ENCODE peak calls at places on chromosome 15, in ten cellular contexts. One of them, this sample, is unnamed.

GRCh38 chr15:49901867-49902775 is 216.9 kb downstream of the ATP8B4 start:
- DNase-seq in left ventricle myocardium inferior: no peak
- DNase-seq in HCT116: no peak
- DNase-seq in H1: no peak
- DNase-seq in heart left ventricle: no peak
- DNase-seq in kidney epithelial cell: no peak
- DNase-seq in IMR-90: peak; percentile 65
- DNase-seq in AG09309: no peak
- DNase-seq in prostate gland: no peak
- DNase-seq in astrocyte: peak; percentile 32
- DNase-seq in this sample: no peak

GRCh38 chr15:88428805-88429605 is 38.2 kb downstream of the MRPL46 start:
- DNase-seq in IMR-90: no peak
- DNase-seq in heart left ventricle: no peak
- DNase-seq in kidney epithelial cell: no peak
- DNase-seq in astrocyte: no peak
- DNase-seq in left ventricle myocardium inferior: no peak
- DNase-seq in prostate gland: no peak
- DNase-seq in AG09309: no peak
- DNase-seq in HCT116: no peak
- DNase-seq in H1: no peak
- DNase-seq in this sample: no peak

GRCh38 chr15:74406992-74407705 is 26.6 kb downstream of the SEMA7A start:
- DNase-seq in astrocyte: peak; percentile 94
- DNase-seq in prostate gland: no peak
- DNase-seq in left ventricle myocardium inferior: no peak
- DNase-seq in H1: no peak
- DNase-seq in IMR-90: peak; percentile 93
- DNase-seq in heart left ventricle: no peak
- DNase-seq in HCT116: no peak
- DNase-seq in kidney epithelial cell: peak; percentile 91
- DNase-seq in AG09309: peak; percentile 79
- DNase-seq in this sample: peak; percentile 61

GRCh38 chr15:91891788-91892187 is 38.3 kb downstream of the SLCO3A1 start:
- DNase-seq in left ventricle myocardium inferior: peak; percentile 47
- DNase-seq in astrocyte: no peak
- DNase-seq in HCT116: no peak
- DNase-seq in IMR-90: no peak
- DNase-seq in heart left ventricle: peak; percentile 42
- DNase-seq in kidney epithelial cell: no peak
- DNase-seq in prostate gland: no peak
- DNase-seq in H1: no peak
- DNase-seq in AG09309: no peak
- DNase-seq in this sample: no peak

GRCh38 chr15:73991260-73991659 is 835 bp downstream of the STOML1 start:
- DNase-seq in IMR-90: no peak
- DNase-seq in HCT116: no peak
- DNase-seq in astrocyte: no peak
- DNase-seq in left ventricle myocardium inferior: peak; percentile 91
- DNase-seq in AG09309: no peak
- DNase-seq in kidney epithelial cell: no peak
- DNase-seq in prostate gland: no peak
- DNase-seq in heart left ventricle: peak; percentile 97
- DNase-seq in H1: no peak
- DNase-seq in this sample: no peak

GRCh38 chr15:29470311-29470710 is 200.7 kb upstream of the NSMCE3 start:
- DNase-seq in prostate gland: peak; percentile 33
- DNase-seq in HCT116: no peak
- DNase-seq in left ventricle myocardium inferior: no peak
- DNase-seq in IMR-90: no peak
- DNase-seq in H1: no peak
- DNase-seq in astrocyte: no peak
- DNase-seq in kidney epithelial cell: no peak
- DNase-seq in AG09309: no peak
- DNase-seq in heart left ventricle: no peak
- DNase-seq in this sample: no peak

GRCh38 chr15:31262901-31263671 is 63.5 kb upstream of the KLF13 start:
- DNase-seq in IMR-90: peak; percentile 7
- DNase-seq in astrocyte: peak; percentile 6
- DNase-seq in H1: no peak
- DNase-seq in HCT116: no peak
- DNase-seq in kidney epithelial cell: peak; percentile 55
- DNase-seq in prostate gland: no peak
- DNase-seq in left ventricle myocardium inferior: peak; percentile 34
- DNase-seq in heart left ventricle: peak; percentile 42
- DNase-seq in AG09309: peak; percentile 46
- DNase-seq in this sample: peak; percentile 8

GRCh38 chr15:34759992-34760391 is 5.2 kb upstream of the GJD2 start:
- DNase-seq in kidney epithelial cell: no peak
- DNase-seq in H1: no peak
- DNase-seq in prostate gland: no peak
- DNase-seq in astrocyte: no peak
- DNase-seq in HCT116: no peak
- DNase-seq in left ventricle myocardium inferior: no peak
- DNase-seq in IMR-90: no peak
- DNase-seq in AG09309: no peak
- DNase-seq in heart left ventricle: no peak
- DNase-seq in this sample: no peak

GRCh38 chr15:99433757-99434211 is 132.0 kb upstream of the MEF2A start:
- DNase-seq in kidney epithelial cell: no peak
- DNase-seq in HCT116: no peak
- DNase-seq in heart left ventricle: no peak
- DNase-seq in IMR-90: no peak
- DNase-seq in H1: no peak
- DNase-seq in astrocyte: no peak
- DNase-seq in prostate gland: no peak
- DNase-seq in AG09309: no peak
- DNase-seq in left ventricle myocardium inferior: no peak
- DNase-seq in this sample: no peak

GRCh38 chr15:96147267-96147666 is 183.2 kb upstream of the NR2F2 start:
- DNase-seq in HCT116: no peak
- DNase-seq in heart left ventricle: no peak
- DNase-seq in left ventricle myocardium inferior: no peak
- DNase-seq in IMR-90: no peak
- DNase-seq in prostate gland: no peak
- DNase-seq in H1: no peak
- DNase-seq in AG09309: no peak
- DNase-seq in astrocyte: no peak
- DNase-seq in kidney epithelial cell: no peak
- DNase-seq in this sample: no peak

GRCh38 chr15:31387101-31387482 is 60.5 kb downstream of the KLF13 start:
- DNase-seq in H1: no peak
- DNase-seq in prostate gland: no peak
- DNase-seq in AG09309: peak; percentile 45
- DNase-seq in HCT116: no peak
- DNase-seq in astrocyte: no peak
- DNase-seq in IMR-90: no peak
- DNase-seq in kidney epithelial cell: no peak
- DNase-seq in left ventricle myocardium inferior: no peak
- DNase-seq in heart left ventricle: no peak
- DNase-seq in this sample: no peak

GRCh38 chr15:51263726-51264125 is 74.7 kb downstream of the CYP19A1 start:
- DNase-seq in left ventricle myocardium inferior: no peak
- DNase-seq in heart left ventricle: no peak
- DNase-seq in H1: no peak
- DNase-seq in kidney epithelial cell: no peak
- DNase-seq in astrocyte: no peak
- DNase-seq in IMR-90: no peak
- DNase-seq in AG09309: no peak
- DNase-seq in HCT116: no peak
- DNase-seq in prostate gland: no peak
- DNase-seq in this sample: no peak

GRCh38 chr15:79467865-79468586 is 35.9 kb downstream of the MINAR1 start:
- DNase-seq in AG09309: no peak
- DNase-seq in HCT116: no peak
- DNase-seq in left ventricle myocardium inferior: no peak
- DNase-seq in prostate gland: no peak
- DNase-seq in astrocyte: no peak
- DNase-seq in heart left ventricle: no peak
- DNase-seq in kidney epithelial cell: no peak
- DNase-seq in H1: no peak
- DNase-seq in IMR-90: no peak
- DNase-seq in this sample: no peak

GRCh38 chr15:84747423-84748273 is 744 bp upstream of the ZNF592 start:
- DNase-seq in HCT116: no peak
- DNase-seq in prostate gland: peak; percentile 61
- DNase-seq in AG09309: no peak
- DNase-seq in heart left ventricle: peak; percentile 85
- DNase-seq in H1: no peak
- DNase-seq in left ventricle myocardium inferior: peak; percentile 79
- DNase-seq in kidney epithelial cell: no peak
- DNase-seq in IMR-90: peak; percentile 60
- DNase-seq in astrocyte: peak; percentile 54
- DNase-seq in this sample: no peak

GRCh38 chr15:93059442-93059841 is 29.6 kb downstream of the RGMA start:
- DNase-seq in heart left ventricle: no peak
- DNase-seq in IMR-90: no peak
- DNase-seq in kidney epithelial cell: no peak
- DNase-seq in H1: no peak
- DNase-seq in prostate gland: no peak
- DNase-seq in HCT116: no peak
- DNase-seq in left ventricle myocardium inferior: no peak
- DNase-seq in AG09309: no peak
- DNase-seq in astrocyte: no peak
- DNase-seq in this sample: no peak

GRCh38 chr15:74179101-74179841 is 5.8 kb downstream of the ISLR start:
- DNase-seq in AG09309: peak; percentile 93
- DNase-seq in kidney epithelial cell: no peak
- DNase-seq in astrocyte: peak; percentile 92
- DNase-seq in H1: no peak
- DNase-seq in IMR-90: peak; percentile 86
- DNase-seq in left ventricle myocardium inferior: peak; percentile 78
- DNase-seq in HCT116: no peak
- DNase-seq in heart left ventricle: peak; percentile 90
- DNase-seq in prostate gland: no peak
- DNase-seq in this sample: no peak

DNA sequence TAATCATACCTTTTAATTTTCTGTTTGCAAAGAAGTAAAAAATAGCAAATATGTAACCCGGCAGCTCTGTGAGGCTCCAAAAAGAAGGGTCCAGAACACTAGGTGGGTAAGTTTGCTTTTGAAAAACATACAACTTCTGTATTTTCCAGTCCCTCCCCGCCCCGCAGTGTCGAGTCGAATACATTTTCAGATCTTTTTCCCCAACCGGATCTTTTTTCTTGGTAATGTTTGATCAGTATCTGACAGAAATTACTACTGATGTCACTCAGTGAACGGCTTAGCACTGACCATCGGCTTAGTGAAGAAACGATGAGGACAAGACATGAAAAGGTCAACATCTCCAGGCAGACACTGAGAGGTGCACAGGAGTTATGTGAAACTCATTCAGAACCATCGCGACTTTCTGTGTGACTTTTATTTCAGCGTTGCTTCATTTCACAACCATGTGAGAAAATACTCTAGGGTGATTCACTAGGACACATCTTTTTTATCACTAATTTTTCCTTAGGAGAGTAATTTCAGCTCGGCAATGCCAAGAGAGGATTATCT is 11.0 kb downstream of the ISL2 start:
- DNase-seq in IMR-90: no peak
- DNase-seq in astrocyte: no peak
- DNase-seq in left ventricle myocardium inferior: no peak
- DNase-seq in prostate gland: no peak
- DNase-seq in AG09309: no peak
- DNase-seq in H1: no peak
- DNase-seq in heart left ventricle: no peak
- DNase-seq in kidney epithelial cell: no peak
- DNase-seq in HCT116: no peak
- DNase-seq in this sample: no peak
- H3K4me3 ChIP-seq in IMR-90: peak overlapping the region; percentile 32
- H3K4me3 ChIP-seq in astrocyte: peak overlapping the region; percentile 34
- H3K4me3 ChIP-seq in left ventricle myocardium inferior: no peak overlapping the region
- H3K4me3 ChIP-seq in prostate gland: no peak overlapping the region
- H3K4me3 ChIP-seq in AG09309: no peak overlapping the region
- H3K4me3 ChIP-seq in H1: peak overlapping the region; percentile 59
- H3K4me3 ChIP-seq in heart left ventricle: no peak overlapping the region
- H3K4me3 ChIP-seq in kidney epithelial cell: no peak overlapping the region
- H3K4me3 ChIP-seq in HCT116: peak overlapping the region; percentile 62
- H3K4me3 ChIP-seq in this sample: no peak overlapping the region

GRCh38 chr15:56804908-56805307 is 71.6 kb upstream of the ZNF280D start:
- DNase-seq in prostate gland: no peak
- DNase-seq in heart left ventricle: no peak
- DNase-seq in AG09309: no peak
- DNase-seq in HCT116: no peak
- DNase-seq in H1: no peak
- DNase-seq in IMR-90: peak; percentile 26
- DNase-seq in astrocyte: peak; percentile 42
- DNase-seq in left ventricle myocardium inferior: no peak
- DNase-seq in kidney epithelial cell: no peak
- DNase-seq in this sample: no peak
- TF ChIP-seq CTCF in prostate gland: no peak
- TF ChIP-seq CTCF in heart left ventricle: no peak
- TF ChIP-seq CTCF in AG09309: no peak
- TF ChIP-seq CTCF in HCT116: no peak
- TF ChIP-seq CTCF in H1: no peak
- TF ChIP-seq CTCF in IMR-90: peak; percentile 2
- TF ChIP-seq CTCF in astrocyte: no peak
- TF ChIP-seq CTCF in left ventricle myocardium inferior: no peak
- TF ChIP-seq CTCF in kidney epithelial cell: no peak
- TF ChIP-seq CTCF in this sample: no peak

DNA sequence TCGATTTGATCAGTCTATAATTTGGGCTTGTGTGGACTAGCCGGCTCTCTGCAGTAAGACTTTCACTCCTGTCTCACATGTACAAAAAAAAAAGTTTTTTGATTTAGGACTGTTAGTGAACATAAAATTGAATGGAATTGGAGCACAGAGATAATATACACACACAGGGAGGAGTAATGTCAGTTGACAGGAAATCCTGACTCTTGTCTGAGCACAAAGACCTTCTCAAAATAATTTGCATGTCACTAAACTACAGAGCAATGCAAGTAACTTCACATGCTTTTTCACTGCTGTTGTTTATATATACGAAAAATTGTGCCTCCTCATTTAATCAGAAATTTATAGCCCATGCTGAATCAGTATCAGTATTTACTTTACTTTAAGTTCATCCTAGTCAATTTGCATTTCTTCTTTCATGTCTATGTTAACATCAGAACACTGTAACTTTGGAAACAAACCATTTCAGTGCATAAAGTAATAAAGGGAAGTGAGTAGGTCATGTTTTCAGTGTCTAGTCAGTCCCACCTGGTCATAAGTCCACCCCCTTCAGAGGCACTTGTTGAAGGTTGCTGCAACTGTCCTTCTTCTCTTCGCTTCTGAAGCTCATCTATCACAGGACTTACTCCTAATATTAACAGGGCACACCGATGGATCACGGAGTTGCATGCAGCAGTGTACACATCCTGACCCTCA is 115.8 kb downstream of the FBXL22 start:
- DNase-seq in astrocyte: no peak
- DNase-seq in H1: no peak
- DNase-seq in heart left ventricle: no peak
- DNase-seq in HCT116: no peak
- DNase-seq in kidney epithelial cell: no peak
- DNase-seq in AG09309: no peak
- DNase-seq in left ventricle myocardium inferior: no peak
- DNase-seq in prostate gland: no peak
- DNase-seq in IMR-90: no peak
- DNase-seq in this sample: no peak
- H3K4me3 ChIP-seq in astrocyte: no peak overlapping the region
- H3K4me3 ChIP-seq in H1: no peak overlapping the region
- H3K4me3 ChIP-seq in heart left ventricle: no peak overlapping the region
- H3K4me3 ChIP-seq in HCT116: no peak overlapping the region
- H3K4me3 ChIP-seq in kidney epithelial cell: no peak overlapping the region
- H3K4me3 ChIP-seq in AG09309: no peak overlapping the region
- H3K4me3 ChIP-seq in left ventricle myocardium inferior: no peak overlapping the region
- H3K4me3 ChIP-seq in prostate gland: no peak overlapping the region
- H3K4me3 ChIP-seq in IMR-90: no peak overlapping the region
- H3K4me3 ChIP-seq in this sample: no peak overlapping the region

GRCh38 chr15:83446904-83447708 is at the start of gene SH3GL3:
- DNase-seq in prostate gland: peak; percentile 81
- DNase-seq in left ventricle myocardium inferior: peak; percentile 76
- DNase-seq in kidney epithelial cell: peak; percentile 47
- DNase-seq in AG09309: no peak
- DNase-seq in heart left ventricle: peak; percentile 82
- DNase-seq in H1: peak; percentile 64
- DNase-seq in HCT116: peak; percentile 32
- DNase-seq in IMR-90: peak; percentile 55
- DNase-seq in astrocyte: peak; percentile 79
- DNase-seq in this sample: no peak
- TF ChIP-seq CTCF in prostate gland: no peak
- TF ChIP-seq CTCF in left ventricle myocardium inferior: peak; percentile 32
- TF ChIP-seq CTCF in kidney epithelial cell: peak; percentile 64
- TF ChIP-seq CTCF in AG09309: peak; percentile 41
- TF ChIP-seq CTCF in heart left ventricle: no peak
- TF ChIP-seq CTCF in H1: peak; percentile 60
- TF ChIP-seq CTCF in HCT116: peak; percentile 29
- TF ChIP-seq CTCF in IMR-90: peak; percentile 22
- TF ChIP-seq CTCF in astrocyte: peak; percentile 26
- TF ChIP-seq CTCF in this sample: peak; percentile 66